ENCODE peak calls at places on chromosomes 2 and 18, in eight cellular contexts. V is HAP-1; Q is MG63; G is SW480; P is nucleus accumbens; M is stimulated activated CD4-positive, alpha-beta T cell treated with anti-CD3 and anti-CD28 coated beads, Interleukin-15, amount 100 ng/mL, for 24 hours; L is NCI-H1092; W is COR-L47. U is an unnamed sample.

GRCh38 chr2:207285451-207285771 is 119.7 kb upstream of the KLF7 start:
- DNase-seq in Q (no peak), L (no peak), V (no peak), M (no peak), P (no peak), W (no peak), G (no peak), U (no peak)

GRCh38 chr2:173226899-173227692 is 127.6 kb upstream of the CDCA7 start:
- DNase-seq in G (no peak), L (no peak), W (no peak), M (no peak), Q (no peak), P (no peak), V (peak), U (no peak)

GRCh38 chr18:48802543-48803428 is 148.0 kb downstream of the SMAD7 start:
- DNase-seq in Q (no peak), V (no peak), W (no peak), M (no peak), P (peak), L (no peak), G (no peak), U (no peak)

GRCh38 chr2:157185828-157186227 is 71.7 kb upstream of the GALNT5 start:
- DNase-seq in G (no peak), M (no peak), W (no peak), P (no peak), Q (no peak), V (no peak), L (no peak), U (peak)

GRCh38 chr2:74821177-74822124 is 12.5 kb upstream of the HK2 start:
- DNase-seq in V (no peak), Q (peak), G (no peak), L (no peak), M (no peak), W (no peak), P (no peak), U (no peak)

GRCh38 chr2:64980192-64980591 is 9.0 kb upstream of the SLC1A4 start:
- DNase-seq in L (no peak), W (no peak), V (no peak), P (no peak), M (no peak), Q (no peak), G (no peak), U (no peak)

GRCh38 chr2:44957656-44958327 is 16.3 kb downstream of the SIX3 start:
- DNase-seq in W (no peak), P (no peak), V (no peak), Q (no peak), G (no peak), M (no peak), L (no peak), U (no peak)

GRCh38 chr2:174445248-174445647 is 41.6 kb downstream of the GPR155 start:
- DNase-seq in G (no peak), M (no peak), L (no peak), W (no peak), V (no peak), Q (no peak), P (no peak), U (no peak)

GRCh38 chr2:85717308-85718005 is 23.3 kb downstream of the GNLY start:
- DNase-seq in P (no peak), G (no peak), M (no peak), V (no peak), L (no peak), Q (no peak), W (no peak), U (no peak)

GRCh38 chr2:65108778-65109177 is 21.1 kb downstream of the RAB1A start:
- DNase-seq in G (no peak), M (no peak), P (no peak), Q (no peak), L (no peak), V (no peak), W (no peak), U (no peak)

GRCh38 chr2:199108056-199108455 is 349.7 kb downstream of the SATB2 start:
- DNase-seq in Q (no peak), P (no peak), M (no peak), L (no peak), V (no peak), G (no peak), W (no peak), U (no peak)

GRCh38 chr2:71813315-71813714 is 334.3 kb downstream of the CYP26B1 start:
- DNase-seq in Q (no peak), W (no peak), G (no peak), V (no peak), M (no peak), P (no peak), L (no peak), U (no peak)

GRCh38 chr18:35378206-35378795 is 1.2 kb upstream of the ZNF396 start:
- DNase-seq in L (no peak), Q (peak), P (no peak), G (no peak), W (no peak), M (no peak), V (no peak), U (no peak)

GRCh38 chr18:54968807-54969206 is 9.5 kb upstream of the CCDC68 start:
- DNase-seq in W (no peak), L (no peak), V (no peak), M (no peak), G (no peak), P (no peak), Q (no peak), U (no peak)

GRCh38 chr2:227324671-227325055 is 388 bp upstream of the MFF start:
- DNase-seq in M (peak), Q (peak), W (no peak), G (no peak), V (peak), L (no peak), P (no peak), U (no peak)

GRCh38 chr18:8871484-8871883 is 166.1 kb downstream of the MTCL1 start:
- DNase-seq in V (no peak), Q (peak), W (no peak), L (no peak), M (no peak), P (no peak), G (no peak), U (no peak)

GRCh38 chr18:80159713-80160636 is 50.9 kb downstream of the ADNP2 start:
- DNase-seq in W (no peak), G (no peak), V (no peak), M (peak), Q (no peak), P (no peak), L (no peak), U (no peak)

GRCh38 chr2:238914648-238915015 is 66.7 kb downstream of the TWIST2 start:
- DNase-seq in G (peak), M (no peak), W (no peak), Q (peak), L (no peak), P (no peak), V (no peak), U (no peak)

GRCh38 chr2:127864877-127865276 is 6.9 kb upstream of the POLR2D start:
- DNase-seq in W (no peak), V (peak), G (peak), P (no peak), Q (peak), M (no peak), L (no peak), U (no peak)

GRCh38 chr2:197357986-197358385 is 47.4 kb upstream of the ANKRD44 start:
- DNase-seq in W (no peak), V (no peak), G (no peak), Q (no peak), M (no peak), L (no peak), P (no peak), U (no peak)

GRCh38 chr2:142980246-142981068 is 103.0 kb downstream of the KYNU start:
- DNase-seq in P (no peak), M (no peak), V (no peak), W (no peak), G (peak), Q (no peak), L (no peak), U (no peak)

GRCh38 chr2:11867926-11868325 is 121.5 kb downstream of the LPIN1 start:
- DNase-seq in V (no peak), M (no peak), P (no peak), L (no peak), Q (peak), G (no peak), W (no peak), U (no peak)

GRCh38 chr18:50287028-50287440 is 458 bp downstream of the CXXC1 start:
- DNase-seq in P (no peak), W (no peak), V (no peak), M (no peak), G (no peak), L (no peak), Q (no peak), U (no peak)

GRCh38 chr18:58867281-58867961 is 2.7 kb downstream of the ZNF532 start:
- DNase-seq in L (no peak), M (no peak), W (peak), G (no peak), V (no peak), P (no peak), Q (no peak), U (no peak)

GRCh38 chr2:69291004-69291650 is 95.9 kb downstream of the GFPT1 start:
- DNase-seq in V (no peak), Q (peak), G (no peak), L (no peak), W (no peak), M (no peak), P (no peak), U (peak)

GRCh38 chr2:214193943-214194342 is 216.9 kb upstream of the VWC2L start:
- DNase-seq in W (no peak), P (no peak), G (no peak), M (no peak), L (no peak), Q (peak), V (no peak), U (peak)

GRCh38 chr2:70508711-70509462 is 44.7 kb downstream of the TGFA start:
- DNase-seq in W (no peak), V (no peak), M (no peak), P (no peak), L (no peak), Q (no peak), G (no peak), U (no peak)

GRCh38 chr2:186569906-186570305 is 19.9 kb upstream of the ITGAV start:
- DNase-seq in Q (no peak), L (no peak), W (peak), P (no peak), V (peak), G (no peak), M (no peak), U (no peak)

U was measured in skeletal muscle cell.